ENCODE peak calls at places on chromosomes 13 and 19, in four cellular contexts. B is effector memory CD4-positive, alpha-beta T cell; C is cardiac muscle cell; J is MM.1S. Z is an unnamed sample. For H3K4me1, the result is how much of the 10 kb centered on the place peaks cover.

GRCh38 chr13:70347947-70348620 is 239.8 kb upstream of the KLHL1 start:
- DNase-seq in B (no peak), C (no peak), J (no peak), Z (no peak)

GRCh38 chr19:46542428-46543230 is 47.0 kb upstream of the PNMA8B start:
- DNase-seq in B (peak), C (peak), J (peak), Z (peak)

GRCh38 chr13:75271851-75272250 is 210.1 kb downstream of the TBC1D4 start:
- DNase-seq in B (no peak), C (peak), J (no peak), Z (no peak)

GRCh38 chr13:111327701-111328100 is 7.3 kb downstream of the TEX29 start:
- DNase-seq in B (no peak), C (no peak), J (no peak), Z (no peak)

GRCh38 chr19:1864480-1865171 is 1.2 kb upstream of the KLF16 start:
- DNase-seq in B (peak), C (peak), J (peak), Z (no peak)

GRCh38 chr13:27489456-27489855 is 39.1 kb upstream of the MTIF3 start:
- DNase-seq in B (no peak), C (no peak), J (no peak), Z (no peak)

GRCh38 chr13:67520886-67521285 is 290.8 kb upstream of the PCDH9 start:
- DNase-seq in B (no peak), C (no peak), J (no peak), Z (no peak)

GRCh38 chr19:10896851-10897526 is 25.6 kb downstream of the CARM1 start:
- DNase-seq in B (no peak), C (no peak), J (no peak), Z (no peak)

GRCh38 chr19:38657633-38658222 is 10.3 kb downstream of the ACTN4 start:
- DNase-seq in B (no peak), C (no peak), J (no peak), Z (no peak)

GRCh38 chr19:48395499-48395898 is 2.0 kb downstream of the GRIN2D start:
- DNase-seq in B (no peak), C (no peak), J (no peak), Z (no peak)

GRCh38 chr19:48395170-48395455 is 1.6 kb downstream of the GRIN2D start:
- DNase-seq in B (no peak), C (no peak), J (no peak), Z (no peak)

GRCh38 chr19:48393196-48393558 is 291 bp upstream of the GRIN2D start:
- DNase-seq in B (no peak), C (no peak), J (no peak), Z (no peak)

GRCh38 chr19:48394331-48395169 is 1.1 kb downstream of the GRIN2D start:
- DNase-seq in B (no peak), C (no peak), J (no peak), Z (no peak)

GRCh38 chr19:48393559-48394330 is at the start of gene GRIN2D:
- DNase-seq in B (no peak), C (peak), J (no peak), Z (peak)
- H3K4me1 ChIP-seq in B (under half), C (under half), J (under half), Z (half or more)

GRCh38 chr13:79492918-79493594 is 12.1 kb downstream of the NDFIP2 start:
- DNase-seq in B (no peak), C (no peak), J (no peak), Z (no peak)

GRCh38 chr13:79490326-79490725 is 9.4 kb downstream of the NDFIP2 start:
- DNase-seq in B (no peak), C (no peak), J (no peak), Z (no peak)

GRCh38 chr13:79492313-79492798 is 11.4 kb downstream of the NDFIP2 start:
- DNase-seq in B (no peak), C (no peak), J (no peak), Z (no peak)

GRCh38 chr13:79490846-79491245 is 9.9 kb downstream of the NDFIP2 start:
- DNase-seq in B (no peak), C (no peak), J (no peak), Z (no peak)

GRCh38 chr13:79491715-79492114 is 10.8 kb downstream of the NDFIP2 start:
- DNase-seq in B (no peak), C (peak), J (no peak), Z (no peak)
- H3K27ac ChIP-seq in B (no peak), C (peak), J (no peak), Z (no peak)

DNA sequence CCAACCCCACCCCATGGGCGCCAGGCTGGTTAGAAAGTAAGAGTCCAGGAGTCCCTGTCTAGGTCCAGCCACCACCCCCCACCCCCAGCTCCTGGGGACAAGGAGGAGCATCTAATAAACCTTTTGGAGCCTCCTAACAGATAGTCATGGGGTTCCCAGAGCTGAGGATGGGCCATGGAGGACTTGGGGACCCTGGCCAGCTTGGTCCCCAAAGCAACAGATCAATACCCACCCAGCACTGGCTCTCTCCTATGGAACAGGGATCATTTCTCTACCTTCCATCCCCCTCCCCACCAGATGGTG is 9.4 kb downstream of the NR2F6 start:
- DNase-seq in B (no peak), C (no peak), J (no peak), Z (no peak)
- H3K4me3 ChIP-seq in B (no peak), C (no peak), J (no peak), Z (no peak)

GRCh38 chr13:41900918-41901317 is 60.0 kb downstream of the VWA8 start:
- DNase-seq in B (no peak), C (no peak), J (no peak), Z (no peak)
- H3K4me1 ChIP-seq in B (under half), C (under half), J (under half), Z (under half)

Z was measured in CD4-positive, alpha-beta memory T cell.